ENCODE peak calls at places on chromosomes 16 and 17, in ten cellular contexts. U is stimulated activated CD8-positive, alpha-beta memory T cell treated with anti-CD3 and anti-CD28 coated beads, Interleukin-7, amount 100 ng/mL, for 1 hour; K is GM04503; T is fibroblast of the conjunctiva; O is GM03348; Y is RCC 7860; S is activated T-cell treated with anti-CD3 and anti-CD28 coated beads, Interleukin-2, amount 50 U/mL, for 48 hours; M is stimulated activated CD4-positive, alpha-beta T cell treated with anti-CD3 and anti-CD28 coated beads, Interleukin-4, amount 100 ng/mL, for 1 hour; I is adipocyte; B is T-cell. D is an unnamed sample.
A peak's percentile ranks its signal among the peaks of the same experiment; 100 is the strongest.

GRCh38 chr16:1781254-1781653 is 1.1 kb downstream of the SPSB3 start:
- DNase-seq in O (no peak), T (no peak), I (no peak), Y (no peak), B (no peak), M (no peak), U (no peak), S (no peak), K (no peak), D (no peak)

GRCh38 chr16:1821861-1822611 is 4.6 kb downstream of the HAGH start:
- DNase-seq in B (no peak), Y (no peak), S (no peak), O (no peak), K (no peak), M (no peak), U (no peak), I (no peak), T (no peak), D (no peak)

GRCh38 chr16:56652600-56652999 is 914 bp downstream of the MT1B start:
- DNase-seq in U (no peak), K (no peak), Y (no peak), S (no peak), B (no peak), T (no peak), O (no peak), I (no peak), M (no peak), D (no peak)

GRCh38 chr17:6120351-6120750 is 50.2 kb downstream of the WSCD1 start:
- DNase-seq in M (no peak), O (no peak), I (no peak), B (no peak), S (no peak), K (no peak), Y (no peak), U (no peak), T (no peak), D (no peak)

GRCh38 chr16:57562066-57562465 is 19.6 kb downstream of the ADGRG5 start:
- DNase-seq in Y (no peak), K (no peak), T (no peak), S (peak; percentile 2), M (no peak), I (no peak), O (no peak), U (no peak), B (no peak), D (no peak)

GRCh38 chr17:74008196-74008595 is 195.3 kb upstream of the RPL38 start:
- DNase-seq in K (no peak), U (no peak), Y (no peak), O (no peak), B (peak; percentile 28), M (peak; percentile 4), S (peak; percentile 51), I (no peak), T (no peak), D (no peak)

GRCh38 chr16:68382296-68382718 is 66.0 kb downstream of the SMPD3 start:
- DNase-seq in K (no peak), B (no peak), U (no peak), T (no peak), Y (no peak), O (no peak), I (no peak), M (peak; percentile 16), S (no peak), D (no peak)

GRCh38 chr17:726331-726919 is 6.0 kb upstream of the TLCD3A start:
- DNase-seq in O (no peak), U (no peak), Y (no peak), I (no peak), M (no peak), S (no peak), B (no peak), K (no peak), T (no peak), D (no peak)

GRCh38 chr17:6523809-6524355 is 32.5 kb downstream of the PITPNM3 start:
- DNase-seq in M (no peak), B (no peak), K (no peak), U (no peak), O (no peak), S (no peak), Y (no peak), I (no peak), T (no peak), D (no peak)